ENCODE peak calls at places on chromosomes 16 and 17, in nine cellular contexts. S, V, K, T, R, L, U, H and C are unnamed samples.

GRCh38 chr16:29898135-29898534 is 1.2 kb downstream of the SEZ6L2 start:
- DNase-seq in S (no peak), V (no peak), K (no peak), T (no peak), R (no peak), L (no peak), U (no peak), H (no peak), C (no peak)

GRCh38 chr17:70169707-70170597 is 620 bp downstream of the KCNJ2 start:
- DNase-seq in S (no peak), V (no peak), K (no peak), T (peak; percentile 74), R (peak; percentile 2), L (no peak), U (peak; percentile 34), H (no peak), C (no peak)

GRCh38 chr16:11072420-11073153 is 128.2 kb downstream of the CLEC16A start:
- DNase-seq in S (no peak), V (no peak), K (no peak), T (no peak), R (no peak), L (no peak), U (no peak), H (no peak), C (no peak)

GRCh38 chr16:57305159-57305811 is 20.8 kb upstream of the PLLP start:
- DNase-seq in S (no peak), V (no peak), K (no peak), T (no peak), R (no peak), L (no peak), U (no peak), H (no peak), C (peak; percentile 65)

GRCh38 chr17:77445030-77445907 is 304.5 kb downstream of the SEC14L1 start:
- DNase-seq in S (no peak), V (no peak), K (no peak), T (no peak), R (no peak), L (peak; percentile 90), U (peak; percentile 81), H (no peak), C (no peak)

GRCh38 chr17:82230627-82231311 is 1.9 kb downstream of the SLC16A3 start:
- DNase-seq in S (peak; percentile 89), V (peak; percentile 76), K (peak; percentile 90), T (peak; percentile 89), R (no peak), L (peak; percentile 74), U (peak; percentile 86), H (peak; percentile 42), C (peak; percentile 87)

GRCh38 chr17:27544350-27545131 is 86.4 kb upstream of the LGALS9 start:
- DNase-seq in S (no peak), V (no peak), K (no peak), T (peak; percentile 94), R (peak; percentile 75), L (peak; percentile 96), U (no peak), H (no peak), C (no peak)

GRCh38 chr17:65108152-65108551 is 29.0 kb upstream of the RGS9 start:
- DNase-seq in S (no peak), V (no peak), K (no peak), T (no peak), R (no peak), L (no peak), U (no peak), H (no peak), C (no peak)

GRCh38 chr17:73401911-73402310 is 90.1 kb upstream of the CDC42EP4 start:
- DNase-seq in S (no peak), V (no peak), K (peak; percentile 55), T (peak; percentile 91), R (no peak), L (peak; percentile 31), U (no peak), H (peak; percentile 15), C (peak; percentile 31)

GRCh38 chr17:72860778-72861177 is 231.7 kb downstream of the SLC39A11 start:
- DNase-seq in S (no peak), V (no peak), K (no peak), T (no peak), R (no peak), L (no peak), U (no peak), H (no peak), C (no peak)

GRCh38 chr17:29347831-29348281 is 42.3 kb upstream of the TAOK1 start:
- DNase-seq in S (no peak), V (no peak), K (no peak), T (peak; percentile 62), R (peak; percentile 60), L (no peak), U (no peak), H (no peak), C (no peak)

GRCh38 chr17:64020068-64020766 is at the start of gene ICAM2:
- DNase-seq in S (no peak), V (no peak), K (no peak), T (no peak), R (no peak), L (peak; percentile 88), U (no peak), H (no peak), C (no peak)

GRCh38 chr16:70267516-70267915 is 15.8 kb upstream of the EXOSC6 start:
- DNase-seq in S (peak; percentile 72), V (no peak), K (peak; percentile 67), T (peak; percentile 73), R (peak; percentile 67), L (no peak), U (peak; percentile 63), H (no peak), C (peak; percentile 72)

GRCh38 chr17:296382-296781 is 56.2 kb downstream of the RPH3AL start:
- DNase-seq in S (no peak), V (no peak), K (no peak), T (no peak), R (no peak), L (no peak), U (no peak), H (no peak), C (no peak)

GRCh38 chr17:73318861-73319260 is 7.1 kb upstream of the CDC42EP4 start:
- DNase-seq in S (no peak), V (no peak), K (no peak), T (no peak), R (no peak), L (no peak), U (no peak), H (no peak), C (no peak)

GRCh38 chr16:78368121-78369102 is 269.0 kb downstream of the WWOX start:
- DNase-seq in S (no peak), V (no peak), K (no peak), T (no peak), R (no peak), L (no peak), U (no peak), H (no peak), C (no peak)